ENCODE peak calls at places on chromosomes 2 and 18, in six cellular contexts. H, I, N, O, U and P are unnamed samples.

GRCh38 chr2:98578231-98578630 is 30.1 kb downstream of the COA5 start:
- DNase-seq in H (no peak), I (no peak), N (no peak), O (no peak), U (no peak), P (no peak)

GRCh38 chr2:134507697-134508096 is 211.1 kb downstream of the TMEM163 start:
- DNase-seq in H (no peak), I (no peak), N (no peak), O (no peak), U (no peak), P (no peak)

GRCh38 chr18:31648458-31648857 is 35.9 kb downstream of the B4GALT6 start:
- DNase-seq in H (no peak), I (no peak), N (no peak), O (no peak), U (no peak), P (no peak)

GRCh38 chr2:108182489-108182888 is 57.3 kb upstream of the SULT1C3 start:
- DNase-seq in H (no peak), I (peak; percentile 31), N (no peak), O (peak; percentile 8), U (no peak), P (peak; percentile 56)

GRCh38 chr2:1641498-1641897 is 102.8 kb downstream of the PXDN start:
- DNase-seq in H (no peak), I (no peak), N (peak; percentile 19), O (no peak), U (no peak), P (no peak)

GRCh38 chr2:1808921-1809551 is 64.7 kb upstream of the PXDN start:
- DNase-seq in H (no peak), I (no peak), N (no peak), O (no peak), U (no peak), P (no peak)

GRCh38 chr2:195548198-195548940 is 108.7 kb upstream of the SLC39A10 start:
- DNase-seq in H (no peak), I (no peak), N (no peak), O (no peak), U (no peak), P (no peak)

GRCh38 chr2:37553411-37554156 is 117.9 kb downstream of the CDC42EP3 start:
- DNase-seq in H (no peak), I (no peak), N (no peak), O (no peak), U (no peak), P (no peak)

GRCh38 chr2:159921752-159922404 is 123.9 kb upstream of the CD302 start:
- DNase-seq in H (peak; percentile 41), I (peak; percentile 61), N (peak; percentile 77), O (peak; percentile 48), U (no peak), P (peak; percentile 81)

GRCh38 chr18:46623541-46623940 is 33.5 kb downstream of the LOXHD1 start:
- DNase-seq in H (no peak), I (no peak), N (peak; percentile 12), O (no peak), U (no peak), P (no peak)

GRCh38 chr18:6414118-6414722 is 491 bp downstream of the L3MBTL4 start:
- DNase-seq in H (no peak), I (peak; percentile 22), N (no peak), O (no peak), U (no peak), P (no peak)

GRCh38 chr2:171185941-171186340 is 25.2 kb upstream of the TLK1 start:
- DNase-seq in H (no peak), I (no peak), N (no peak), O (no peak), U (no peak), P (no peak)

GRCh38 chr2:8568543-8569302 is 113.1 kb upstream of the ID2 start:
- DNase-seq in H (no peak), I (no peak), N (no peak), O (no peak), U (no peak), P (no peak)

GRCh38 chr18:3426074-3426473 is 23.9 kb upstream of the TGIF1 start:
- DNase-seq in H (no peak), I (no peak), N (no peak), O (no peak), U (no peak), P (no peak)

GRCh38 chr2:27378096-27378808 is 2.3 kb downstream of the ZNF513 start:
- DNase-seq in H (peak; percentile 22), I (peak; percentile 25), N (no peak), O (no peak), U (no peak), P (no peak)

GRCh38 chr2:220687231-220687843 is 884.8 kb downstream of the EPHA4 start:
- DNase-seq in H (peak; percentile 16), I (peak; percentile 39), N (peak; percentile 52), O (peak; percentile 30), U (no peak), P (peak; percentile 60)

GRCh38 chr2:119932809-119933208 is 80.1 kb upstream of the EPB41L5 start:
- DNase-seq in H (no peak), I (no peak), N (no peak), O (no peak), U (no peak), P (no peak)

GRCh38 chr2:149313512-149313972 is 16.8 kb upstream of the LYPD6 start:
- DNase-seq in H (peak; percentile 43), I (peak; percentile 52), N (peak; percentile 40), O (peak; percentile 76), U (peak; percentile 9), P (peak; percentile 44)

GRCh38 chr2:4715065-4715464 is 977.1 kb upstream of the SOX11 start:
- DNase-seq in H (no peak), I (no peak), N (peak; percentile 52), O (no peak), U (no peak), P (peak; percentile 4)

GRCh38 chr2:36523153-36523552 is 74.8 kb downstream of the FEZ2 start:
- DNase-seq in H (no peak), I (no peak), N (no peak), O (no peak), U (no peak), P (no peak)
- TF ChIP-seq MYC in H (no peak), I (no peak), N (no peak), O (no peak), U (no peak), P (no peak)

DNA sequence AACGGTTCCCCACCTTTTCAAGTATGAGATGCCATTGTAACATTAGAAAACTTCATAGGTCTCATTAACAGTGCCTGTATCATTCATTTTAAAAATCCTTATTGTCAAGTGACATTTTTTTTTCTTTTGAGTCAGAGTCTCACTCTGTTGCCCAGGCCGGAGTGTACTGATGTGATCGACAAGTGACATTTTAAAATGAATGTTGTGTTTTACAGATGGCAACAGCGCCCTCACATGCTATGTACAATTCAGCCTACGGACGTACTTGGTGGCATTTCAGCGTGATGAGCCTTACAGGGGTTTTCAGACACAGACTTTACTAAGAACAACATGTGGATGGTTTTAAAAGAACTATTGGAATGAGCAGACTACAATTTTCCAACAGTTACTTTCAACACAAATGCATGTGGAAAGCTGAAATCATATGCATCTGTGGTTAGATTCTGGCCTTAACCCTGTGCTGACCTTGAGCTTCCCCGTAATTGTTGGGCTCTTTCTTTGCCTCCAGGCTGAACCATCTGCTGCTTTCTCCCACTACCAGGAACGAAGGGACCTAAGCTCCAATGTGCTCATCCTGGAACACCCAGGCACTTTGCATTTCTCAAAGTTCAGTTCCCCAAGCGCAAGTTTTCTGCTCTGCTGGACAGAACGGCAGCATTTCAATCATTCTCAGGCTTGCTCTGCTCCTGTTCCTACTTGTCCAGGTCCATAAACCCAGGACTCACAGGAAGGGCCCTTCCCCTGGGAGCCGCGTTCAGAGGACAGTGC is 119.9 kb upstream of the NDUFV2 start:
- DNase-seq in H (peak; percentile 44), I (peak; percentile 60), N (peak; percentile 58), O (peak; percentile 40), U (no peak), P (peak; percentile 46)
- TF ChIP-seq CTCF in H (peak; percentile 73), I (peak; percentile 88), N (peak; percentile 39), O (peak; percentile 74), U (peak; percentile 66), P (peak; percentile 34)

DNA sequence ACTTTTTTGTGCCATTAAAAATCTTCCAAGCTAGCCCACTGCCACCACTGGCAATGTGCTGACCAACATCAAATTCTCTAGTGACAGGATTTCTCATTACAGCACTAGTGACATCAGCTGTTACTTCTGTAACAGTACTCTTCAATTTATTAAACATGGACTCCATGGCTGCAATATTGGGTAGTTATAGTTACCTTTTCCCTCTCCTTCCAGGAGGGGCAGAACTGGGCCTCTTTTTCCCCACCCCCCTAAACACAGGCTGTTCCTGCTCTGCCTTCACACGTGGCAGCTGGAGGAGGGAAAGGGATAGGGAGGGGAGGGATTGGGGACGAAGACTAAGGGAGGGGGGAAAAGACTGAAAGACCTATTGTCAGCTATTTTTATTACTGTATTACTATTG is 38.1 kb downstream of the TRAK2 start:
- DNase-seq in H (no peak), I (no peak), N (no peak), O (peak; percentile 15), U (no peak), P (no peak)
- TF ChIP-seq MYC in H (no peak), I (no peak), N (no peak), O (no peak), U (no peak), P (no peak)

DNA sequence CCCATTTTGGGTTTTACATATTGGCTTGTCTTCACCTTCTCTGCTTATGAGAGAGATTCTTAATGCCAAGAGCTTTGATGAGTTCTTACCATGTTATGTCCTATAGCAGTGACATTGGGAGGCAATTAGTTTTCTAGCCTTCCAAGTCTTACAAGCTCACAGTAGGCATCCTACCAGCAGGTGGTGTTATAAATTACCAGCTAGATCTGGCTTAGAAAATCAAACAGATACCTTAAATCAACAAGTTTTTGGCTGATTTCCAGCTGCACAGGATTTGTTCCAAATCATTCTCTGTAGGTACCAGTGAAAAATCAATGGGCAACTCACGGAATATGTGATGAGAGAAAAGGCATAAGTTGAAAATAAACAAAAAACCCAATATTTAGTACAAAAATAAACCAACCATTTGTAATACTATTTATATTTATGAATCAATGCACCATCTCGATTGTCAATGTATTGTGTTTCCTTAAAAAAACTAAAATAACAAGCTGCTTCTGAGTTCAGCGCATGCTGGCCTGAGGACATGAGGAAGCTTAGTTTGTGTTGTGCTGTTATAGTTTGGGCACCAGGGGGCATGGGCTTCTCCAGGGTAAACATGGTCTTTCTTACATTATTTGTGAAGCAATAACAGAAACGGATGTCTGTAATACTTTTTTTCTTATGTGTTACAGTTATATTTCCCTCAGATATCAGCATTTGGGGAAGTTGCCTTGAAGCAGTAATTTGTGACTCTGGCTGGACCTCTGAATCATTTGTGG is 34.1 kb upstream of the NXPH2 start:
- DNase-seq in H (no peak), I (peak; percentile 35), N (no peak), O (peak; percentile 10), U (no peak), P (peak; percentile 67)
- TF ChIP-seq CTCF in H (no peak), I (peak; percentile 41), N (no peak), O (no peak), U (peak; percentile 22), P (peak; percentile 42)

DNA sequence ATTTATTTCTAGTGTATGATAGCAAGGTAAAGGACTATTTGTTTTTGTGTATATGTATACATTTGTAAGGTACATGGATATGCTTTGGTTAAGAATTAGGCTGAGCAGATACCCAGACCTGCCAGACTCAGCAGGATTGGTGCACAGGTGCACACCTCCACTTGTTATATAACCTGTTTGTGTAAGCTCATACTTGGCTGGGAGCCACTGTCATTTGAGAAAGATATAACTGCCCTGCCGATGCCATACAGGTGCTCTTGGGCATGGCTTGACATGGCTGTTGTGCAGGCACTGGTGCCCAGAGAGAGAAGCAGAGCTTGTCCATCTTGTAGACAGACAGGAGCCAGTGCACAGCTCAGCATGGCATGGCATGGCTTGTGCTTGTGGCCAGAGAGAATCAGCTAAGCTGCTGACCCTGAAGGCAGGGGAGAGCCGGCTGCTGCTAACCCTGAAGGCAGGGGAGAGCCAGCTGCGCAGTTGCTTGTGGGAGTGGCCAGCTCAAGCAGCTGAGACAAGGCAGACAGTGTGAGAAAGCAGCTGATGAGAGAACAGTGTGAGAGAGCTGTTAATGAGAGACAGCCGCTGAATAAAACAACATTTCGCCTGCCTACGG is 136.5 kb downstream of the RNF144A start:
- DNase-seq in H (no peak), I (no peak), N (no peak), O (no peak), U (no peak), P (no peak)
- TF ChIP-seq MYC in H (no peak), I (no peak), N (no peak), O (no peak), U (no peak), P (no peak)